ENCODE peak calls at places on chromosomes 11 and 22, in four cellular contexts. One of them, this sample, is unnamed.

GRCh38 chr11:35682230-35683195 is 19.9 kb downstream of the TRIM44 start:
- DNase-seq in HepG2: no peak
- DNase-seq in WTC11: no peak
- DNase-seq in HEK293T: peak
- DNase-seq in this sample: no peak

GRCh38 chr11:12517306-12517705 is 139.9 kb downstream of the PARVA start:
- DNase-seq in HepG2: no peak
- DNase-seq in HEK293T: no peak
- DNase-seq in WTC11: no peak
- DNase-seq in this sample: no peak

GRCh38 chr11:64340671-64341335 is 799 bp downstream of the CCDC88B start:
- DNase-seq in HepG2: no peak
- DNase-seq in HEK293T: peak
- DNase-seq in WTC11: peak
- DNase-seq in this sample: peak

GRCh38 chr22:47012589-47013365 is 250.3 kb downstream of the TBC1D22A start:
- DNase-seq in HepG2: peak
- DNase-seq in HEK293T: no peak
- DNase-seq in WTC11: no peak
- DNase-seq in this sample: peak

GRCh38 chr11:84817998-84818397 is 809.1 kb downstream of the DLG2 start:
- DNase-seq in HepG2: no peak
- DNase-seq in WTC11: no peak
- DNase-seq in HEK293T: no peak
- DNase-seq in this sample: no peak

GRCh38 chr11:79182794-79183193 is 258.0 kb downstream of the TENM4 start:
- DNase-seq in HEK293T: no peak
- DNase-seq in HepG2: no peak
- DNase-seq in WTC11: no peak
- DNase-seq in this sample: no peak

GRCh38 chr11:114819028-114819427 is 140.7 kb downstream of the NXPE2 start:
- DNase-seq in HepG2: no peak
- DNase-seq in WTC11: no peak
- DNase-seq in HEK293T: no peak
- DNase-seq in this sample: no peak

GRCh38 chr11:21582791-21583190 is 610.1 kb upstream of the ANO5 start:
- DNase-seq in HEK293T: no peak
- DNase-seq in HepG2: no peak
- DNase-seq in WTC11: no peak
- DNase-seq in this sample: no peak

GRCh38 chr11:42253156-42253555 is 793.7 kb upstream of the LRRC4C start:
- DNase-seq in HepG2: no peak
- DNase-seq in HEK293T: no peak
- DNase-seq in WTC11: no peak
- DNase-seq in this sample: no peak

GRCh38 chr22:46364341-46365165 is 29.0 kb downstream of the TRMU start:
- DNase-seq in WTC11: no peak
- DNase-seq in HepG2: no peak
- DNase-seq in HEK293T: no peak
- DNase-seq in this sample: no peak

GRCh38 chr11:35893796-35894475 is 49.9 kb upstream of the LDLRAD3 start:
- DNase-seq in HepG2: no peak
- DNase-seq in WTC11: peak
- DNase-seq in HEK293T: no peak
- DNase-seq in this sample: no peak

GRCh38 chr11:129368889-129369672 is 6.6 kb upstream of the BARX2 start:
- DNase-seq in WTC11: no peak
- DNase-seq in HEK293T: no peak
- DNase-seq in HepG2: no peak
- DNase-seq in this sample: no peak

GRCh38 chr11:117843666-117844484 is 19.3 kb upstream of the FXYD2 start:
- DNase-seq in HEK293T: peak
- DNase-seq in HepG2: no peak
- DNase-seq in WTC11: peak
- DNase-seq in this sample: peak

GRCh38 chr22:23098718-23099524 is 28.6 kb downstream of the GNAZ start:
- DNase-seq in WTC11: no peak
- DNase-seq in HEK293T: no peak
- DNase-seq in HepG2: no peak
- DNase-seq in this sample: no peak

GRCh38 chr11:75562048-75562835 is at the start of gene SERPINH1:
- DNase-seq in HEK293T: peak
- DNase-seq in HepG2: peak
- DNase-seq in WTC11: peak
- DNase-seq in this sample: peak

GRCh38 chr11:118918128-118918685 is 7.5 kb downstream of the BCL9L start:
- DNase-seq in WTC11: peak
- DNase-seq in HEK293T: peak
- DNase-seq in HepG2: peak
- DNase-seq in this sample: peak

GRCh38 chr11:74492084-74492483 is 1.4 kb downstream of the LIPT2 start:
- DNase-seq in WTC11: no peak
- DNase-seq in HepG2: no peak
- DNase-seq in HEK293T: no peak
- DNase-seq in this sample: no peak

GRCh38 chr22:27978875-27979274 is 59.8 kb upstream of the PITPNB start:
- DNase-seq in HepG2: no peak
- DNase-seq in HEK293T: no peak
- DNase-seq in WTC11: no peak
- DNase-seq in this sample: no peak

GRCh38 chr11:108019870-108020540 is 11.3 kb downstream of the CUL5 start:
- DNase-seq in HEK293T: no peak
- DNase-seq in WTC11: no peak
- DNase-seq in HepG2: peak
- DNase-seq in this sample: peak

GRCh38 chr22:45889539-45890350 is 87.2 kb downstream of the WNT7B start:
- DNase-seq in HepG2: no peak
- DNase-seq in WTC11: peak
- DNase-seq in HEK293T: no peak
- DNase-seq in this sample: no peak

GRCh38 chr22:48919851-48920589 is 907.7 kb downstream of the BRD1 start:
- DNase-seq in HEK293T: no peak
- DNase-seq in HepG2: no peak
- DNase-seq in WTC11: no peak
- DNase-seq in this sample: no peak

GRCh38 chr11:79074547-79074946 is 366.3 kb downstream of the TENM4 start:
- DNase-seq in HepG2: no peak
- DNase-seq in HEK293T: no peak
- DNase-seq in WTC11: no peak
- DNase-seq in this sample: no peak

GRCh38 chr22:41668971-41669911 is 19.4 kb downstream of the SNU13 start:
- DNase-seq in HEK293T: no peak
- DNase-seq in HepG2: no peak
- DNase-seq in WTC11: no peak
- DNase-seq in this sample: no peak
- TF ChIP-seq ELF4 in HEK293T: no peak
- TF ChIP-seq ELF4 in HepG2: no peak
- TF ChIP-seq ELF4 in WTC11: no peak
- TF ChIP-seq ELF4 in this sample: no peak

GRCh38 chr22:20600137-20600673 is 92.8 kb downstream of the MED15 start:
- DNase-seq in HepG2: no peak
- DNase-seq in HEK293T: no peak
- DNase-seq in WTC11: no peak
- DNase-seq in this sample: no peak
- TF ChIP-seq ELF4 in HepG2: no peak
- TF ChIP-seq ELF4 in HEK293T: no peak
- TF ChIP-seq ELF4 in WTC11: no peak
- TF ChIP-seq ELF4 in this sample: no peak

DNA sequence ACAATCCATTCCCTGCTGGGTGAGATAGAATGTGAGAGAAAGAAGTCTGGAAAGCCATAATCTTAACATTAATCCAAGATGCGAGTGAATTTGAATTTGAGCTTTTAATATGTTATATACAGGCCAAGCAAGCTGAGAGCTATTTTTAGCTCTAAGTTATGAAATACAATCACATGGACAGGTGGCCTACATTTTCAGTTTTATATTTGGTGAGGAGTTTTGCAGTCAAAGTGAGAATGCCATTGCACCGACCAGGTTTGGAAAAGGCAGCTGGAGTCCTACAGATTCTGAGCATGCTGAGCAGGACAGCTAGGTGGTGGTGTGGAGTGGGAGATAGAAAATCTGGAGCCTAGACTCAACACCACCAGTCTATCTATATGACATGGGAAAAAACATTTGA is 12.0 kb downstream of the OR5B21 start:
- DNase-seq in HEK293T: no peak
- DNase-seq in HepG2: no peak
- DNase-seq in WTC11: no peak
- DNase-seq in this sample: no peak
- TF ChIP-seq ELF4 in HEK293T: no peak
- TF ChIP-seq ELF4 in HepG2: no peak
- TF ChIP-seq ELF4 in WTC11: no peak
- TF ChIP-seq ELF4 in this sample: no peak

GRCh38 chr11:9755561-9755960 is 91.7 kb downstream of the SWAP70 start:
- DNase-seq in HepG2: no peak
- DNase-seq in HEK293T: no peak
- DNase-seq in WTC11: no peak
- DNase-seq in this sample: no peak

GRCh38 chr11:9754041-9754471 is 90.2 kb downstream of the SWAP70 start:
- DNase-seq in HepG2: no peak
- DNase-seq in HEK293T: no peak
- DNase-seq in WTC11: no peak
- DNase-seq in this sample: no peak

GRCh38 chr11:9752091-9752490 is 88.2 kb downstream of the SWAP70 start:
- DNase-seq in HepG2: peak
- DNase-seq in HEK293T: no peak
- DNase-seq in WTC11: no peak
- DNase-seq in this sample: peak

GRCh38 chr11:9750551-9750950 is 86.7 kb downstream of the SWAP70 start:
- DNase-seq in HepG2: no peak
- DNase-seq in HEK293T: no peak
- DNase-seq in WTC11: no peak
- DNase-seq in this sample: no peak

DNA sequence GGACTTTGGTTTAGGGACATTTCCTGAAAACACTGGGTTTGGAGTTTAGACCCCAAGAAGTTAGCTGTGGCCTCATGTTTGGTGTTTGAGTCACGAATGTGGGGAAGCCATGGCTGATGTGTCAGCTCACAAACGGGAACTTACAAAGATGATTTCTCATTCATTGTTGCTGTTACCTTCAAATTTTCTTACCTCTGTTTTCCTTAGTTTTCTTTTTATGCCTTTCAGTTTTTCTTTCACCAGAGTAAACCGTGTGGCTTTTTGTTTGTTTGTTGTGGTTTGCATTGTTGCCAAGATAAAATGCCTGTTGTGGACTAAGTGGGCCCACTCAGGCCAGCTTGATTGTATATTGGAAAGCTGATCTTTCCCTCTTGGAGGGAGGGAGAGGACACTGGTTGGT is 89.2 kb downstream of the SWAP70 start:
- DNase-seq in HepG2: peak
- DNase-seq in WTC11: no peak
- DNase-seq in HEK293T: no peak
- DNase-seq in this sample: no peak
- TF ChIP-seq ELF4 in HepG2: no peak
- TF ChIP-seq ELF4 in WTC11: no peak
- TF ChIP-seq ELF4 in HEK293T: no peak
- TF ChIP-seq ELF4 in this sample: no peak